ENCODE peak calls at places on chromosomes 11 and 22, in eight cellular contexts. P is kidney, Z is colonic mucosa, M is AG10803, Q is adipocyte, X is lower lobe of right lung, B is uterus, U is mesenchymal stem cell. D is an unnamed sample.

GRCh38 chr11:64876835-64877341 is 1.5 kb downstream of the EHD1 start:
- DNase-seq in P (peak), Z (peak), M (peak), Q (peak), X (peak), B (no peak), U (peak), D (no peak)

GRCh38 chr22:17120711-17121234 is 387 bp downstream of the TMEM121B start:
- DNase-seq in P (no peak), Z (no peak), M (no peak), Q (peak), X (no peak), B (no peak), U (no peak), D (no peak)

GRCh38 chr22:46694423-46695170 is 43.5 kb downstream of the CERK start:
- DNase-seq in P (no peak), Z (no peak), M (no peak), Q (no peak), X (peak), B (no peak), U (no peak), D (no peak)

GRCh38 chr11:69403556-69404215 is 77.8 kb upstream of the LINC01488 start:
- DNase-seq in P (peak), Z (no peak), M (peak), Q (peak), X (no peak), B (no peak), U (peak), D (no peak)

GRCh38 chr22:45933503-45934167 is 43.3 kb downstream of the WNT7B start:
- DNase-seq in P (no peak), Z (no peak), M (no peak), Q (no peak), X (no peak), B (no peak), U (no peak), D (no peak)

GRCh38 chr11:88618716-88619462 is 281.4 kb upstream of the CTSC start:
- DNase-seq in P (no peak), Z (no peak), M (no peak), Q (no peak), X (no peak), B (no peak), U (no peak), D (no peak)

GRCh38 chr11:10181811-10182210 is 112.2 kb downstream of the SBF2 start:
- DNase-seq in P (no peak), Z (no peak), M (peak), Q (peak), X (no peak), B (no peak), U (peak), D (no peak)

GRCh38 chr11:9787981-9788521 is 124.2 kb downstream of the SWAP70 start:
- DNase-seq in P (no peak), Z (no peak), M (peak), Q (peak), X (no peak), B (peak), U (peak), D (no peak)

GRCh38 chr11:80873309-80873999 is 1432.6 kb upstream of the TENM4 start:
- DNase-seq in P (no peak), Z (no peak), M (no peak), Q (no peak), X (no peak), B (no peak), U (peak), D (no peak)

GRCh38 chr11:2582958-2583604 is 116.7 kb downstream of the KCNQ1OT1 start:
- DNase-seq in P (peak), Z (no peak), M (no peak), Q (no peak), X (peak), B (no peak), U (no peak), D (peak)

GRCh38 chr11:19919050-19919561 is 206.5 kb downstream of the NAV2 start:
- DNase-seq in P (no peak), Z (no peak), M (peak), Q (peak), X (peak), B (peak), U (peak), D (no peak)

GRCh38 chr11:75432911-75433321 is at the start of gene KLHL35:
- DNase-seq in P (no peak), Z (no peak), M (no peak), Q (no peak), X (no peak), B (no peak), U (no peak), D (no peak)

GRCh38 chr11:12120031-12121008 is 9.9 kb downstream of the MICAL2 start:
- DNase-seq in P (no peak), Z (no peak), M (no peak), Q (no peak), X (no peak), B (no peak), U (peak), D (no peak)

GRCh38 chr11:87355614-87356013 is 317.9 kb downstream of the TMEM135 start:
- DNase-seq in P (no peak), Z (no peak), M (no peak), Q (no peak), X (no peak), B (no peak), U (no peak), D (no peak)

GRCh38 chr11:91921974-91922373 is 302.6 kb upstream of the FAT3 start:
- DNase-seq in P (no peak), Z (no peak), M (peak), Q (no peak), X (no peak), B (no peak), U (no peak), D (no peak)

GRCh38 chr11:16825968-16826367 is 87.5 kb downstream of the C11orf58 start:
- DNase-seq in P (no peak), Z (no peak), M (no peak), Q (no peak), X (no peak), B (no peak), U (no peak), D (no peak)

GRCh38 chr22:47056776-47057470 is 294.5 kb downstream of the TBC1D22A start:
- DNase-seq in P (peak), Z (no peak), M (no peak), Q (no peak), X (peak), B (no peak), U (no peak), D (no peak)

DNA sequence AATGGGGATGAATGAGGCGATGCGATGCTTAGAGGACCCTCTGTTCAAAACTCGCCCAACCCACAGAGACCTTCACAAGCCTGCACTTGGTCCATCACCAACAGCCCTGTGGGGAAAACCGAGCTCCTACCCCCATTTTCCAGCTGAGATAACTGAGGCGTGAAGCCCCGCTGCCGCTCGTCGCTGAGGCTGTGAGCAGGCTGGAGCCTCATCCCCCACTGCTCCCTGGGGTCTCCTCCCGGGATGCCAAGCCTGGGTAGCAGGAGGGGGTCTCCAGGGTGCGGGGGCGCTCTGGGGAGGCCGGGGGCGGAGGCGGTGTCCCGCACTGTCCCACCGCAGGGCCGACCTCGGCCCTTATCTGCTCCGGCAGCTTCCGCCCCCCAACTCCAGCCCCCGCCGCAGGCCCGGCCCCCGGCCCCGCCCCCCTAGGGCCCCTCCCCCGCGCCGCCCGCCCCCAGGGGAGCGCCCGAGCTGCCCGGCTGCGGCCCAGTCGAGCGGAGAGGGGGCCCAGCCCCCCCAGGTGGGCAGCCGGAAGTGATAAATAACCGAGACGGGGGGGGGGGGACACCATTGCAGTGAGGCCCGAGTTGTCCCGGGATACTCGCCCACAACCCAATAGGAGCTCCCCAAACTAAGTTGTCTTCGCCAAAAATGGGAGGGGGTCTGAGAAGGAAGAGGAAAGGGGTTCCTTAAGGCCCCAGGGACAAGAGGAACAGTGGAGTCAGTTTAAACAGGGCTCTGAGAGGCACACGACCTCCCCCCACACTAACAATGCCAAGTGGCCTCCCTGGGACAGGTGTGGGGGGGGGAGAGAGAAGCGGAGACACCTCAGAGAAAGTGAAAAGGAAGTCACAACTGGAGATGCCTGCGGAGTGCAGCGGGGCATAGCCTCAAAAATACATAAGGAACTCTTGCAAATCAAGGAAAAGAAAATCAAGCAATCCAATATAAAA is 8.3 kb upstream of the SLC39A13 start:
- DNase-seq in P (peak), Z (no peak), M (no peak), Q (no peak), X (no peak), B (no peak), U (no peak), D (no peak)
- H3K4me3 ChIP-seq in P (peak), Z (peak), M (peak), Q (peak), X (peak), B (peak), U (peak), D (peak)

GRCh38 chr22:42994276-42994916 is 20.6 kb downstream of the PACSIN2 start:
- DNase-seq in P (no peak), Z (no peak), M (no peak), Q (no peak), X (no peak), B (no peak), U (no peak), D (no peak)
- H3K4me3 ChIP-seq in P (no peak), Z (peak), M (peak), Q (peak), X (peak), B (no peak), U (peak), D (no peak)

GRCh38 chr22:50443202-50443601 is 31.6 kb downstream of the SBF1 start:
- DNase-seq in P (peak), Z (no peak), M (no peak), Q (no peak), X (no peak), B (no peak), U (no peak), D (no peak)
- H3K4me3 ChIP-seq in P (no peak), Z (no peak), M (no peak), Q (no peak), X (no peak), B (no peak), U (no peak), D (no peak)

GRCh38 chr22:42536166-42536565 is 16.6 kb upstream of the RRP7A start:
- DNase-seq in P (no peak), Z (no peak), M (no peak), Q (no peak), X (no peak), B (no peak), U (no peak), D (no peak)
- H3K4me3 ChIP-seq in P (no peak), Z (no peak), M (no peak), Q (no peak), X (no peak), B (no peak), U (no peak), D (no peak)

GRCh38 chr11:131771471-131771870 is 401.1 kb downstream of the NTM start:
- DNase-seq in P (no peak), Z (no peak), M (no peak), Q (no peak), X (no peak), B (no peak), U (no peak), D (no peak)
- H3K4me3 ChIP-seq in P (no peak), Z (no peak), M (no peak), Q (no peak), X (no peak), B (no peak), U (no peak), D (no peak)

DNA sequence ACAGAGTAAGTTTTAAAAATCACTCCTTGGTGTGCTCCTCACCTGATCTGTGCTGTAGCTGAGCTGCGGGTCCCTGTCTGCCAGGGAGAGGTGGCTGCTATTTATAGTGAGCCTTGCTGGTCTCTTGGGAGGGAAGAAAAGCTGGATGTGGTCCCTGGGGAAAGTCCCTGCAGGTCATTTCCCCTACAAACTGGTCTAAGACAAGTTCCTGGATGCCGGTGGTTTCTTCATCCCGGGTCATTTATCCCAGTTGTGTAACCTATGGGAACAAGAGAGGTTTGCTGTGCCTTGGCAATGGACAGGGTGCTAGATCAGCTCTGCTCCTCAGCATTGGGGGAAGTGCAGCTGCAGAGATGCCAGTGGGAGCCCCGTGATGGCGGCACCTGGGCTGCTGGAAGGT is at the start of gene SAA2:
- DNase-seq in P (no peak), Z (no peak), M (peak), Q (no peak), X (no peak), B (no peak), U (no peak), D (no peak)
- H3K4me3 ChIP-seq in P (no peak), Z (no peak), M (no peak), Q (no peak), X (no peak), B (no peak), U (no peak), D (no peak)

GRCh38 chr11:76666408-76666807 is 4.1 kb downstream of the LRRC32 start:
- DNase-seq in P (peak), Z (no peak), M (peak), Q (peak), X (peak), B (peak), U (peak), D (no peak)

GRCh38 chr11:76667856-76668255 is 2.7 kb downstream of the LRRC32 start:
- DNase-seq in P (peak), Z (no peak), M (no peak), Q (no peak), X (no peak), B (peak), U (no peak), D (no peak)

GRCh38 chr11:76667271-76667818 is 3.2 kb downstream of the LRRC32 start:
- DNase-seq in P (peak), Z (no peak), M (no peak), Q (no peak), X (peak), B (peak), U (no peak), D (peak)

GRCh38 chr11:76665921-76666351 is 4.6 kb downstream of the LRRC32 start:
- DNase-seq in P (peak), Z (no peak), M (no peak), Q (no peak), X (peak), B (peak), U (no peak), D (peak)

DNA sequence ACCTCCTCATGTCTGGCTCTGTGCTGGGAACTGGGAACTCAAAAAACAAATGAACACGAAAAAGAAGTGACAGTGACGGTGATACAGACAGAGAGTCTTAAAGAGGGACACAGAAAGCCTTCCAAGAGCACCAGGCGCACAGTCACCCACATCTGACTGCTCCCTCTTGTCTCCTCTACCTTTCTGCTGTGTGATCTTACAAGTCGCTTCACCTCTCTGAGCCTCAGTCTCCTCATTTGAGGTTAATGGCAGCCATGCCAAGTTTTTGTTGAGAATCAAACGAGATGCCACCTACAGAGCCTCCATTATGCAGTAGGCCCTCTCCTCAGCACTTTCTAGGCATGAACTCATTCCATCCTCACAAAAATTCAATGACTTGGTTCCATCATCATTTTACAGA is 3.7 kb downstream of the LRRC32 start:
- DNase-seq in P (no peak), Z (no peak), M (no peak), Q (no peak), X (no peak), B (no peak), U (no peak), D (no peak)
- H3K4me3 ChIP-seq in P (peak), Z (peak), M (no peak), Q (peak), X (peak), B (no peak), U (peak), D (no peak)